ENCODE peak calls at places on chromosomes 1 and 21, in seven cellular contexts. One of them, this sample, is unnamed.

GRCh38 chr1:183926978-183927377 is 110.5 kb downstream of the COLGALT2 start:
- DNase-seq in Right ventricle myocardium superior: no peak
- DNase-seq in NCI-H1930: no peak
- DNase-seq in amniotic stem cell: no peak
- DNase-seq in M059J: peak
- DNase-seq in Peyer's patch: no peak
- DNase-seq in EL: peak
- DNase-seq in this sample: no peak

GRCh38 chr1:155296660-155297059 is 4.6 kb downstream of the PKLR start:
- DNase-seq in Right ventricle myocardium superior: no peak
- DNase-seq in NCI-H1930: no peak
- DNase-seq in amniotic stem cell: no peak
- DNase-seq in M059J: no peak
- DNase-seq in Peyer's patch: no peak
- DNase-seq in EL: no peak
- DNase-seq in this sample: no peak

GRCh38 chr1:3013371-3014038 is 7.8 kb upstream of the ACTRT2 start:
- DNase-seq in Right ventricle myocardium superior: peak
- DNase-seq in NCI-H1930: no peak
- DNase-seq in amniotic stem cell: no peak
- DNase-seq in M059J: no peak
- DNase-seq in Peyer's patch: peak
- DNase-seq in EL: no peak
- DNase-seq in this sample: no peak

GRCh38 chr1:240732390-240732789 is 120.4 kb upstream of the GREM2 start:
- DNase-seq in Right ventricle myocardium superior: no peak
- DNase-seq in NCI-H1930: peak
- DNase-seq in amniotic stem cell: peak
- DNase-seq in M059J: peak
- DNase-seq in Peyer's patch: no peak
- DNase-seq in EL: peak
- DNase-seq in this sample: peak

GRCh38 chr1:151862604-151863003 is 9.1 kb upstream of the THEM5 start:
- DNase-seq in Right ventricle myocardium superior: no peak
- DNase-seq in NCI-H1930: no peak
- DNase-seq in amniotic stem cell: no peak
- DNase-seq in M059J: no peak
- DNase-seq in Peyer's patch: no peak
- DNase-seq in EL: no peak
- DNase-seq in this sample: no peak

GRCh38 chr1:234922987-234923386 is 205.7 kb downstream of the TOMM20 start:
- DNase-seq in Right ventricle myocardium superior: no peak
- DNase-seq in NCI-H1930: no peak
- DNase-seq in amniotic stem cell: no peak
- DNase-seq in M059J: no peak
- DNase-seq in Peyer's patch: peak
- DNase-seq in EL: no peak
- DNase-seq in this sample: no peak

GRCh38 chr21:46097826-46098286 is at the start of gene COL6A2:
- DNase-seq in Right ventricle myocardium superior: peak
- DNase-seq in NCI-H1930: no peak
- DNase-seq in amniotic stem cell: peak
- DNase-seq in M059J: peak
- DNase-seq in Peyer's patch: peak
- DNase-seq in EL: peak
- DNase-seq in this sample: peak

GRCh38 chr1:56898888-56899287 is 44.3 kb downstream of the C8A start:
- DNase-seq in Right ventricle myocardium superior: no peak
- DNase-seq in NCI-H1930: no peak
- DNase-seq in amniotic stem cell: no peak
- DNase-seq in M059J: no peak
- DNase-seq in Peyer's patch: no peak
- DNase-seq in EL: no peak
- DNase-seq in this sample: no peak

GRCh38 chr1:8395433-8395866 is 77.5 kb downstream of the SLC45A1 start:
- DNase-seq in Right ventricle myocardium superior: no peak
- DNase-seq in NCI-H1930: no peak
- DNase-seq in amniotic stem cell: no peak
- DNase-seq in M059J: peak
- DNase-seq in Peyer's patch: no peak
- DNase-seq in EL: peak
- DNase-seq in this sample: no peak

GRCh38 chr1:20109223-20109856 is 10.0 kb downstream of the PLA2G2D start:
- DNase-seq in Right ventricle myocardium superior: no peak
- DNase-seq in NCI-H1930: no peak
- DNase-seq in amniotic stem cell: no peak
- DNase-seq in M059J: no peak
- DNase-seq in Peyer's patch: no peak
- DNase-seq in EL: no peak
- DNase-seq in this sample: no peak

GRCh38 chr1:26471201-26471497 is 1.1 kb upstream of the HMGN2 start:
- DNase-seq in Right ventricle myocardium superior: no peak
- DNase-seq in NCI-H1930: no peak
- DNase-seq in amniotic stem cell: no peak
- DNase-seq in M059J: no peak
- DNase-seq in Peyer's patch: no peak
- DNase-seq in EL: no peak
- DNase-seq in this sample: no peak

GRCh38 chr1:16342331-16343062 is 9.8 kb downstream of the FBXO42 start:
- DNase-seq in Right ventricle myocardium superior: no peak
- DNase-seq in NCI-H1930: no peak
- DNase-seq in amniotic stem cell: no peak
- DNase-seq in M059J: no peak
- DNase-seq in Peyer's patch: peak
- DNase-seq in EL: no peak
- DNase-seq in this sample: no peak

GRCh38 chr1:200107004-200107470 is 79.5 kb downstream of the NR5A2 start:
- DNase-seq in Right ventricle myocardium superior: no peak
- DNase-seq in NCI-H1930: no peak
- DNase-seq in amniotic stem cell: no peak
- DNase-seq in M059J: peak
- DNase-seq in Peyer's patch: no peak
- DNase-seq in EL: no peak
- DNase-seq in this sample: no peak

GRCh38 chr21:29185633-29186032 is 55.2 kb downstream of the MAP3K7CL start:
- DNase-seq in Right ventricle myocardium superior: no peak
- DNase-seq in NCI-H1930: no peak
- DNase-seq in amniotic stem cell: no peak
- DNase-seq in M059J: no peak
- DNase-seq in Peyer's patch: no peak
- DNase-seq in EL: no peak
- DNase-seq in this sample: no peak

GRCh38 chr1:62198781-62199125 is 4.1 kb downstream of the L1TD1 start:
- DNase-seq in Right ventricle myocardium superior: no peak
- DNase-seq in NCI-H1930: no peak
- DNase-seq in amniotic stem cell: no peak
- DNase-seq in M059J: peak
- DNase-seq in Peyer's patch: no peak
- DNase-seq in EL: peak
- DNase-seq in this sample: no peak

GRCh38 chr1:201015551-201016091 is 7.9 kb downstream of the KIF21B start:
- DNase-seq in Right ventricle myocardium superior: no peak
- DNase-seq in NCI-H1930: no peak
- DNase-seq in amniotic stem cell: no peak
- DNase-seq in M059J: peak
- DNase-seq in Peyer's patch: no peak
- DNase-seq in EL: no peak
- DNase-seq in this sample: no peak

GRCh38 chr1:209875510-209875909 is 47.7 kb downstream of the UTP25 start:
- DNase-seq in Right ventricle myocardium superior: no peak
- DNase-seq in NCI-H1930: peak
- DNase-seq in amniotic stem cell: peak
- DNase-seq in M059J: peak
- DNase-seq in Peyer's patch: no peak
- DNase-seq in EL: peak
- DNase-seq in this sample: peak

GRCh38 chr1:66764994-66765578 is 12.8 kb downstream of the DYNLT5 start:
- DNase-seq in Right ventricle myocardium superior: no peak
- DNase-seq in NCI-H1930: peak
- DNase-seq in amniotic stem cell: peak
- DNase-seq in M059J: peak
- DNase-seq in Peyer's patch: peak
- DNase-seq in EL: peak
- DNase-seq in this sample: peak

GRCh38 chr1:41936107-41936506 is 17.4 kb upstream of the HIVEP3 start:
- DNase-seq in Right ventricle myocardium superior: no peak
- DNase-seq in NCI-H1930: no peak
- DNase-seq in amniotic stem cell: no peak
- DNase-seq in M059J: peak
- DNase-seq in Peyer's patch: no peak
- DNase-seq in EL: peak
- DNase-seq in this sample: no peak

This sample was measured in neuronal stem cell.